ENCODE peak calls at places on chromosomes 7 and 10, in four cellular contexts. M, Q, R and L are unnamed samples.

GRCh38 chr7:108497082-108497725 is 28.7 kb downstream of the PNPLA8 start:
- DNase-seq in Q (peak), M (peak), R (peak), L (peak)

GRCh38 chr10:10807106-10807505 is 210.6 kb upstream of the CELF2 start:
- DNase-seq in M (no peak), R (no peak), Q (no peak), L (no peak)

GRCh38 chr7:16189026-16189715 is 232.2 kb downstream of the CRPPA start:
- DNase-seq in Q (no peak), M (no peak), R (peak), L (no peak)

GRCh38 chr10:103802081-103802480 is 53.3 kb downstream of the SH3PXD2A start:
- DNase-seq in M (no peak), Q (no peak), R (no peak), L (no peak)

GRCh38 chr10:131700506-131700905 is 200.3 kb upstream of the PPP2R2D start:
- DNase-seq in M (no peak), Q (no peak), R (no peak), L (peak)

GRCh38 chr10:28367865-28368541 is 65.1 kb upstream of the MPP7 start:
- DNase-seq in R (no peak), Q (no peak), M (peak), L (no peak)

GRCh38 chr10:22491480-22491879 is 146.2 kb downstream of the SPAG6 start:
- DNase-seq in M (no peak), Q (no peak), R (no peak), L (no peak)

GRCh38 chr10:113576853-113577252 is 24.0 kb downstream of the HABP2 start:
- DNase-seq in M (peak), R (peak), Q (peak), L (no peak)

GRCh38 chr7:114789942-114790341 is 132.0 kb upstream of the MDFIC start:
- DNase-seq in Q (no peak), R (peak), M (no peak), L (no peak)

GRCh38 chr7:27156508-27156898 is at the start of gene HOXA7:
- DNase-seq in Q (no peak), R (peak), M (no peak), L (no peak)

GRCh38 chr7:30282735-30283134 is 1.7 kb upstream of the ZNRF2 start:
- DNase-seq in Q (no peak), R (no peak), M (no peak), L (no peak)

GRCh38 chr10:62059424-62059913 is 158.0 kb downstream of the ARID5B start:
- DNase-seq in Q (no peak), R (no peak), M (no peak), L (no peak)

GRCh38 chr7:32093415-32094408 is 23.5 kb upstream of the PDE1C start:
- DNase-seq in M (no peak), R (peak), Q (no peak), L (no peak)

GRCh38 chr7:11128500-11128899 is 154.8 kb downstream of the PHF14 start:
- DNase-seq in M (no peak), Q (no peak), R (no peak), L (no peak)

DNA sequence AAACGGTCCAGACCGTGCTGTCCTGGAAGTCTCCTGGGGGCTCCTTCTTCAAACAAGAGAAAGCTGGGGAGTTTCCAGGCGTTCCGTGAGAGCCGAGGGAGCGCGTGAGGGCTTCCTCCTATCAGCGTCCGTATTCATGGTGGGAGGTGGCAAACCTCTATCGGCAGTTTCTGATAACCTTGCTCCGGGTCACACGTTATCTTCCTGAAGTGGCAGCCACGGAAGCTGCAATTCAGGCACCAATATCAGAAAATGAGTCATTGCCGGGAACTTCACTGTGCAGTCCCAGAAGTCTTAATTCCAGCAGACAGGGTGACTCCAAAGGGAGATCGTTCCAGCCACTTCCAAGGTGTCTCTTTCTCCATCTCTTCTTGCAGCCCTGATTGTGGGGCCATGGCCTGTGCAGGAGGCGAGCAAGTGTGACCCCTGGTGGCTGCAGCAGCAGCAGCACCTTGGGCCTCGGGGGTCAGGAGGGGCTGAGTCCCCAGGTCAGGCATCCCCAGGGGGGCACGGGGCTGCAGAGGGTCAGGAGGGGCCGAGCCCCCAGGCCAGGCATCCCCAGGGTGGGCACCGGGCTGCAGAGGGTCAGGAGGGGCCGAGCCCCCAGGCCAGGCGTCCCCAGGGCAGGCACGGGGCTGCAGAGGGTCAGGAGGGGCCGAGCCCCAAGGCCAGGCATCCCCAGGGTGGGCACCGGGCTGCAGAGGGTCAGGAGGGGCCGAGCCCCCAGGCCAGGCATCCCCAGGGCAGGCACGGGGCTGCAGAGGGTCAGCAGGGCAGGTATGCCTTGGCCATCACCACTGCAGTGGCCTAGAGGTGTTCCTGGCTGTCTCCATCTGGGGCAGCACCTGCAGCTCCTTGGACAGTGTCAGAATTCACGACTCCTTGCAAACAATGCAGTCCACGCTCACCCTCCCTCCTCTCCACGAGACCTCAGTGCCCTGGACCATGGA is 538.7 kb downstream of the DNAJB6 start:
- DNase-seq in Q (peak), M (no peak), R (no peak), L (peak)
- TF ChIP-seq CTCF in Q (peak), M (peak), R (peak), L (peak)

GRCh38 chr7:154587812-154588211 is 415.1 kb downstream of the PAXIP1 start:
- DNase-seq in Q (no peak), M (no peak), R (no peak), L (no peak)

GRCh38 chr7:154579711-154580110 is 423.2 kb downstream of the PAXIP1 start:
- DNase-seq in Q (no peak), M (no peak), R (no peak), L (no peak)

GRCh38 chr7:154581251-154581890 is 421.6 kb downstream of the PAXIP1 start:
- DNase-seq in M (no peak), R (no peak), Q (no peak), L (no peak)

GRCh38 chr7:154583454-154583853 is 419.5 kb downstream of the PAXIP1 start:
- DNase-seq in R (no peak), Q (no peak), M (no peak), L (no peak)

DNA sequence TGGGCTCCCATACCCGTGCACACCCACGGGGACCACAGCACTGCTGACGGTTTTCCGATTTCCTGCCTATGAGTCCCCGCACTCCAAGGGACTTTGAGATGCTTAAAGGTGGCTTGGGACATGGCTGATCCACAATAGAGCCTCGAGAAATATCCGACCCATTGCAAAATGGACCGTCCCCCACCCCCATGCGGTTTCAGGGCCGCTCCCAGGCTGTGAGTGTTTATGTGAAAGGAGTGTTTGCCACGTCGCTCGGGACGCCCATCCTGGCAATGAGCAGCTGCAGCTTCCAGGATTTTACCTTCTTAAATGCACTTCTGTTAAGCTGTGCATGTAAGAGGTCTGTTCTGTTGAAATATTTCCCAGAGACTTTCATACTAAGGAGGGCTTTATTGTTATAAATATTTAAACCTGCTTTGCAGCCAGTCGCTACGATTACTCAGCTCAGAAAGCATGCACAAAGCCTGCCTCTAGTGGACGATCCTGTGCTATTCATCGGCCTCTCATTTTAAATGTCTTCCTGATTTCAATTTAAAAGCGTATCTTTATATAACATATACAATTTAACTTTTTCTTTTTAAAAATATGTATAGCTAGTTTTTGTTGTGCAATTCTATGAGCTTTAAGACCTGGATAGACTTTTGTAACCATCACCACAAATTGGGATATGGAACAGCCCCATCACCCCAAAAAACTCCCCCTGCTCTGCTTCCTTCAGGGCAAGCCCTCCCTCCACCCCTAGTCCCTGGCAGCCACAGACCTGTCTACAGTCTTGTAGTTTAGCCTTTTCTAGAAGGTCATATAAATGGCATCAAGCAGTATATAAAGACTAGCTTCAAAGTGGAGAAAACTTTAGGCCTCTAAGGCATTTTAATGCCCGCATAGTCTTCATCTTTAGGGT is 418.3 kb downstream of the PAXIP1 start:
- DNase-seq in M (no peak), R (no peak), Q (no peak), L (no peak)
- TF ChIP-seq CTCF in M (peak), R (peak), Q (peak), L (peak)

DNA sequence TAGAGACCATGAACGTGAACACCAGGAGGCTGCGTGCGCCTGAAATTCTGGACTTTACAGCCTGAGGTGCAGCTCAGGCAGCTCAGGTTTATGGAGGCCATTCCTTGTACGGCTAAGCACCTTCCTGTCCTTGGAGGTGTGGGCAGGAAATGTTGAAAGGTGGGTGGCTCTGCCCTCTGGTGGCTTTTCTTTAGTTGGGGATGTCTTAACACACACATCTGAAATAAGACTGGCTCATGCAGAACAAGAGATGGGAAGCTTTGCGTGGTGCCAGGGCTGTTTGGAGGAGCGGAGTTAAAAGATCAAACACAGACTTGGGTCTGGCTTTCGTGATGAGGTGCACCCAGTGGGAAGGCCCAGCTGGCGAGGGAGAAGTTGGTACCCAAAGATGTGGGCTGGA is 64.1 kb downstream of the DOCK1 start:
- DNase-seq in Q (no peak), R (no peak), M (no peak), L (no peak)
- TF ChIP-seq CTCF in Q (no peak), R (peak), M (no peak), L (peak)

GRCh38 chr10:91220954-91221696 is 662 bp downstream of the PCGF5 start:
- DNase-seq in R (no peak), M (peak), Q (no peak), L (no peak)
- TF ChIP-seq CTCF in R (no peak), M (no peak), Q (no peak), L (no peak)

GRCh38 chr10:110730345-110731055 is 86.4 kb downstream of the RBM20 start:
- DNase-seq in R (no peak), Q (no peak), M (no peak), L (no peak)

GRCh38 chr10:110737886-110738634 is 93.9 kb downstream of the RBM20 start:
- DNase-seq in M (no peak), Q (no peak), R (no peak), L (no peak)

GRCh38 chr10:110735620-110736027 is 91.5 kb downstream of the RBM20 start:
- DNase-seq in M (no peak), R (no peak), Q (no peak), L (no peak)

GRCh38 chr10:110733256-110733952 is 89.3 kb downstream of the RBM20 start:
- DNase-seq in Q (no peak), R (no peak), M (no peak), L (no peak)
- TF ChIP-seq CTCF in Q (no peak), R (no peak), M (no peak), L (no peak)

GRCh38 chr7:98242934-98243333 is 9.1 kb downstream of the TECPR1 start:
- DNase-seq in Q (no peak), M (no peak), R (no peak), L (no peak)

GRCh38 chr7:98238976-98239375 is 13.1 kb downstream of the TECPR1 start:
- DNase-seq in M (no peak), Q (no peak), R (no peak), L (no peak)

GRCh38 chr7:98242342-98242741 is 9.7 kb downstream of the TECPR1 start:
- DNase-seq in Q (no peak), R (no peak), M (no peak), L (no peak)

GRCh38 chr7:98241674-98242241 is 10.3 kb downstream of the TECPR1 start:
- DNase-seq in R (no peak), Q (no peak), M (no peak), L (no peak)

DNA sequence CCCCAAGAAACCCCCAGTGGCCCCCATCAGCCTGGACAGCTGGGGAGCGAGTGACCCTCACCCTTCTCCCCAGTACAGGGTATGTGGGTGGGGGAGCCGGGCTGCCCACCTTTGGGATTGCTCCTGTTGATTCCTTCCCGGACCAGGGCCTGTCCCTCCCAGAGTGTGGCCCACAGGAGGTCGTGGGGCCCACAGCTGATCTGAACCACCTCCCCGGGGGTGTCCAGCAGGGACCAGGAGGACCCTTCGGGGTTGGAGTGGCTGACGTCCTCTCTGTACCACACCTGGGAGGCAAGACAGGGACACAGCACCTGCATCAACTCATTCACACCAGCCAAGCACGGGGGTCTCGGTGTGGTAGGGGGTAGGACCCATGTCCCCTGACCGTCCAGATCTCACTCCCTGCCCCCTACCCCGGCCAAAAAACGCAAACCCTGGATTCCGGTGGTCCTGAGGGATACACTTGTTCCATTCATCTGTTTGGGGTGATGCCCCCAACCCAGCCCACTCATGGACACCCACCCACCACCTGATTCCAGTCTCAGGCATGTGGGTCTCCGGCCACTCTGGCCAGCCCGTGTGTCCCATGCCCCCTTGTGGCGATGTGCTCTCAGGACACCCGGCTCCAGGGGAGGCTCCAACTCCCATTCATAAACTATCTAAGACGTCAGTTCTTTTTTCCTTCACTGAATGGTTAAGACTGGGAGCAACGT is 10.9 kb downstream of the TECPR1 start:
- DNase-seq in Q (peak), M (peak), R (no peak), L (peak)
- TF ChIP-seq CTCF in Q (peak), M (peak), R (peak), L (peak)

GRCh38 chr7:155584261-155584660 is 37.9 kb upstream of the CNPY1 start:
- DNase-seq in Q (no peak), M (no peak), R (no peak), L (no peak)

GRCh38 chr7:155583636-155584035 is 37.3 kb upstream of the CNPY1 start:
- DNase-seq in R (no peak), Q (no peak), M (no peak), L (no peak)

GRCh38 chr7:155585956-155586355 is 39.6 kb upstream of the CNPY1 start:
- DNase-seq in Q (no peak), M (no peak), R (no peak), L (no peak)

GRCh38 chr7:155585532-155585895 is 39.2 kb upstream of the CNPY1 start:
- DNase-seq in M (no peak), Q (no peak), R (no peak), L (no peak)

DNA sequence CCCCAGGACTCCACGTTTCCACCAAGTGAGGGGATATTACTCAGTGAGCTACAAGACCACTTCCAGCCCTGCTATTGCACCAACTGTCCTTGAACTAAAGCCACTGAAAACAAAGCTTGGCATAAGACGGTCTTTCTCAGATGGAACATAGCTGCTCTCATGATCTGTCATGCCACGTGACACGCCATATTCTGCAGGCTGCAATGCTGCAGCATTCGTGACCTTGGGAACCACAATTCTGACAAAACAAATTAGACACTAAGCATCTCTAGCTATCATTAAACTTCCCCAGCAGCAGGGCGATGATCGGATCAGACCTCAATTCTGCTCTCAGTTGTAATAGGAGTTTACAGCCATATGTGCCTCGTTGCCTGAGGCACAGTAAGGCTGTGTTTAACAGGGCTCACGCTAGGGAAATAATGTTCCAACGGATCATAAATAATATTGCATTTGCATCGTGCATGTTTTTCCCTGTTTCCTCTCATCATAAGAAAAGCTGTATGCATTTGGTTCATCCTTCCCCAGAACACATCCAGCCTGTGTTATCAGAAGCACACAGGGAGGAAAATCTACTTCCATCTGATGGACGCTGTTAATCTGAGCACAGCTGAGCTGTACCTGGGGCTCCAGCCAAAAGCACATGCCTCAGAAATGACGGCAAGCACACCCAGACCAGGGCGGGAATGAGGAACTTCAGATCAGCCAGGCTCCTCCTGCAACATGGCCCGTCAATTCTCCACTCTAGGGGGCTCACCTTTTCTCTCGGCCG is 38.6 kb upstream of the CNPY1 start:
- DNase-seq in M (no peak), Q (no peak), R (peak), L (no peak)
- TF ChIP-seq CTCF in M (no peak), Q (no peak), R (no peak), L (no peak)

DNA sequence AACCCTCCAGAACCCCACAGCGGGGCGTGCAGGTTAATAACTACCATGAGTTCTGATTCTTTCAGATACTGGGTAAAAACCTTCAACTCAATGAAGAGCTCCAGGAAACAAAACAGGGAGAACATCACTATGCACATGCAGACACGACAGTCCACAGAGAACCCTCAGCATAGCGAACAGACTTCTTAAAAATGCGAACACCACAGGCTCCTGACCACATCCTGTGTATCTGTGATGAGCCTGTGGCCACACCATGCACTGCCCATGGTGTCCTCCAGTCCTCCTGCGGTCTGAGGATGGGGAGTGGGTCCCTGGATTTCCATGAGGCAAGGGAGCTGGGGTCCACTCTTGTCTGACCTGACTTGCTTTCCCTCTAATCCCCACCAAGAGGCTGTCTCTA is 107.2 kb downstream of the COBL start:
- DNase-seq in Q (no peak), M (no peak), R (no peak), L (no peak)
- TF ChIP-seq CTCF in Q (no peak), M (no peak), R (no peak), L (no peak)

GRCh38 chr7:23654508-23654907 is 25.5 kb upstream of the FAM221A start:
- DNase-seq in M (peak), Q (no peak), R (no peak), L (no peak)
- TF ChIP-seq CTCF in M (peak), Q (peak), R (peak), L (no peak)

GRCh38 chr10:9075420-9075819 is 1020.9 kb downstream of the GATA3 start:
- DNase-seq in M (no peak), R (no peak), Q (no peak), L (no peak)
- TF ChIP-seq CTCF in M (no peak), R (no peak), Q (no peak), L (no peak)